ENCODE peak calls at places on chromosome 22, in five cellular contexts. One of them, this sample, is unnamed.
A peak's percentile ranks its signal among the peaks of the same experiment; 100 is the strongest.

GRCh38 chr22:37145415-37146385 is 4.0 kb downstream of the IL2RB start:
- DNase-seq in osteocyte: no peak
- DNase-seq in endothelial cell: no peak
- DNase-seq in Kasumi-1: no peak
- DNase-seq in NT2/D1: no peak
- DNase-seq in this sample: peak; percentile 6

GRCh38 chr22:22955866-22956535 is 68.4 kb downstream of the IGLL5 start:
- DNase-seq in osteocyte: no peak
- DNase-seq in Kasumi-1: peak; percentile 85
- DNase-seq in endothelial cell: peak; percentile 65
- DNase-seq in NT2/D1: peak; percentile 35
- DNase-seq in this sample: peak; percentile 49

GRCh38 chr22:31272522-31273446 is 19.5 kb downstream of the PIK3IP1 start:
- DNase-seq in osteocyte: no peak
- DNase-seq in endothelial cell: peak; percentile 50
- DNase-seq in NT2/D1: peak; percentile 58
- DNase-seq in Kasumi-1: peak; percentile 59
- DNase-seq in this sample: peak; percentile 68

GRCh38 chr22:26766510-26767350 is 109.3 kb downstream of the MIAT start:
- DNase-seq in osteocyte: no peak
- DNase-seq in Kasumi-1: no peak
- DNase-seq in endothelial cell: no peak
- DNase-seq in NT2/D1: no peak
- DNase-seq in this sample: no peak

GRCh38 chr22:49235463-49236300 is 592.0 kb downstream of the BRD1 start:
- DNase-seq in endothelial cell: no peak
- DNase-seq in NT2/D1: no peak
- DNase-seq in Kasumi-1: no peak
- DNase-seq in osteocyte: peak; percentile 66
- DNase-seq in this sample: peak; percentile 23

GRCh38 chr22:38655532-38656255 is 498 bp downstream of the FAM227A start:
- DNase-seq in osteocyte: no peak
- DNase-seq in Kasumi-1: peak; percentile 5
- DNase-seq in NT2/D1: peak; percentile 30
- DNase-seq in endothelial cell: no peak
- DNase-seq in this sample: no peak

GRCh38 chr22:23120415-23120899 is 21.3 kb downstream of the RSPH14 start:
- DNase-seq in endothelial cell: no peak
- DNase-seq in Kasumi-1: no peak
- DNase-seq in osteocyte: no peak
- DNase-seq in NT2/D1: no peak
- DNase-seq in this sample: no peak

GRCh38 chr22:29503811-29504372 is 23.9 kb downstream of the NEFH start:
- DNase-seq in osteocyte: no peak
- DNase-seq in Kasumi-1: peak; percentile 54
- DNase-seq in NT2/D1: no peak
- DNase-seq in endothelial cell: no peak
- DNase-seq in this sample: no peak

GRCh38 chr22:35627267-35628041 is 10.3 kb upstream of the MB start:
- DNase-seq in Kasumi-1: peak; percentile 66
- DNase-seq in endothelial cell: peak; percentile 47
- DNase-seq in NT2/D1: peak; percentile 61
- DNase-seq in osteocyte: peak; percentile 87
- DNase-seq in this sample: peak; percentile 63

GRCh38 chr22:27879923-27880322 is 39.1 kb downstream of the PITPNB start:
- DNase-seq in NT2/D1: peak; percentile 18
- DNase-seq in endothelial cell: peak; percentile 48
- DNase-seq in Kasumi-1: peak; percentile 45
- DNase-seq in osteocyte: no peak
- DNase-seq in this sample: peak; percentile 17

GRCh38 chr22:40533712-40534378 is 102.7 kb downstream of the MRTFA start:
- DNase-seq in NT2/D1: no peak
- DNase-seq in Kasumi-1: peak; percentile 95
- DNase-seq in osteocyte: no peak
- DNase-seq in endothelial cell: no peak
- DNase-seq in this sample: peak; percentile 29

GRCh38 chr22:37202001-37202555 is 10.2 kb downstream of the SSTR3 start:
- DNase-seq in NT2/D1: no peak
- DNase-seq in Kasumi-1: no peak
- DNase-seq in endothelial cell: no peak
- DNase-seq in osteocyte: no peak
- DNase-seq in this sample: no peak

GRCh38 chr22:42905702-42906183 is 48.7 kb upstream of the ARFGAP3 start:
- DNase-seq in Kasumi-1: no peak
- DNase-seq in osteocyte: no peak
- DNase-seq in endothelial cell: no peak
- DNase-seq in NT2/D1: no peak
- DNase-seq in this sample: peak; percentile 25

This sample was measured in HT-29.